ENCODE peak calls at places on chromosomes 13 and 19, in nine cellular contexts. L is CD4-positive, alpha-beta T cell; D is AG09319; V is CD8-positive, alpha-beta T cell; O is fibroblast of pulmonary artery; R is Peyer's patch; A is thoracic aorta; G is bronchial epithelial cell; H is transverse colon. P is an unnamed sample.

GRCh38 chr13:24212254-24212653 is 51.7 kb downstream of the SPATA13 start:
- DNase-seq in L (no peak), D (no peak), V (no peak), O (no peak), R (no peak), A (no peak), G (no peak), H (no peak), P (no peak)

GRCh38 chr19:33394006-33394722 is 20.7 kb downstream of the CEBPG start:
- DNase-seq in L (no peak), D (peak), V (no peak), O (peak), R (peak), A (no peak), G (peak), H (no peak), P (no peak)

GRCh38 chr13:96575423-96576320 is 418.6 kb downstream of the OXGR1 start:
- DNase-seq in L (no peak), D (no peak), V (no peak), O (peak), R (no peak), A (no peak), G (no peak), H (no peak), P (no peak)

GRCh38 chr13:100330662-100331061 is 241.8 kb downstream of the PCCA start:
- DNase-seq in L (no peak), D (no peak), V (no peak), O (peak), R (no peak), A (no peak), G (peak), H (no peak), P (no peak)

GRCh38 chr19:40191836-40192646 is 815 bp downstream of the MAP3K10 start:
- DNase-seq in L (peak), D (no peak), V (peak), O (peak), R (no peak), A (no peak), G (no peak), H (peak), P (peak)

GRCh38 chr13:19772306-19772705 is 10.4 kb downstream of the PSPC1 start:
- DNase-seq in L (no peak), D (peak), V (no peak), O (no peak), R (no peak), A (no peak), G (no peak), H (no peak), P (no peak)

GRCh38 chr19:34838753-34839431 is 65.9 kb upstream of the ZNF599 start:
- DNase-seq in L (no peak), D (no peak), V (no peak), O (peak), R (peak), A (no peak), G (no peak), H (peak), P (no peak)

GRCh38 chr19:44818470-44818856 is 9.6 kb downstream of the BCAM start:
- DNase-seq in L (no peak), D (no peak), V (no peak), O (no peak), R (no peak), A (no peak), G (no peak), H (no peak), P (no peak)

GRCh38 chr13:99251908-99252307 is 6.3 kb downstream of the GPR18 start:
- DNase-seq in L (no peak), D (no peak), V (no peak), O (no peak), R (no peak), A (no peak), G (no peak), H (no peak), P (no peak)

GRCh38 chr13:59488436-59488835 is 675.3 kb downstream of the DIAPH3 start:
- DNase-seq in L (no peak), D (no peak), V (no peak), O (no peak), R (no peak), A (no peak), G (no peak), H (no peak), P (no peak)

GRCh38 chr19:35291916-35292315 is at the start of gene MAG:
- DNase-seq in L (no peak), D (no peak), V (no peak), O (no peak), R (no peak), A (no peak), G (no peak), H (no peak), P (no peak)

GRCh38 chr13:100922599-100922998 is 248.0 kb upstream of the TMTC4 start:
- DNase-seq in L (no peak), D (no peak), V (no peak), O (peak), R (no peak), A (no peak), G (no peak), H (no peak), P (no peak)

GRCh38 chr19:30393046-30393445 is 20.9 kb downstream of the ZNF536 start:
- DNase-seq in L (no peak), D (no peak), V (no peak), O (no peak), R (no peak), A (no peak), G (no peak), H (no peak), P (no peak)

GRCh38 chr13:62696490-62696889 is 1280.8 kb upstream of the PCDH20 start:
- DNase-seq in L (no peak), D (no peak), V (no peak), O (no peak), R (no peak), A (no peak), G (no peak), H (no peak), P (no peak)

GRCh38 chr13:41668130-41668757 is 210.9 kb downstream of the RGCC start:
- DNase-seq in L (no peak), D (peak), V (no peak), O (peak), R (no peak), A (no peak), G (peak), H (peak), P (peak)

GRCh38 chr13:40585911-40586471 is 80.5 kb downstream of the FOXO1 start:
- DNase-seq in L (no peak), D (no peak), V (no peak), O (peak), R (no peak), A (no peak), G (peak), H (no peak), P (no peak)

GRCh38 chr19:10553943-10554381 is 10.3 kb downstream of the ATG4D start:
- DNase-seq in L (peak), D (no peak), V (peak), O (no peak), R (no peak), A (no peak), G (peak), H (peak), P (peak)

GRCh38 chr19:50356691-50357177 is 8.7 kb downstream of the NAPSA start:
- DNase-seq in L (no peak), D (no peak), V (no peak), O (no peak), R (no peak), A (no peak), G (no peak), H (no peak), P (no peak)

GRCh38 chr13:33279898-33280549 is 5.5 kb downstream of the STARD13 start:
- DNase-seq in L (no peak), D (no peak), V (no peak), O (peak), R (no peak), A (no peak), G (peak), H (no peak), P (no peak)

GRCh38 chr19:29658221-29658991 is 6.9 kb upstream of the PLEKHF1 start:
- DNase-seq in L (no peak), D (no peak), V (no peak), O (no peak), R (no peak), A (no peak), G (no peak), H (no peak), P (no peak)

GRCh38 chr13:28819046-28819747 is 942 bp upstream of the MTUS2 start:
- DNase-seq in L (no peak), D (no peak), V (no peak), O (peak), R (no peak), A (no peak), G (peak), H (no peak), P (no peak)

GRCh38 chr13:113407531-113408393 is 43.8 kb upstream of the GRTP1 start:
- DNase-seq in L (no peak), D (no peak), V (no peak), O (no peak), R (peak), A (no peak), G (no peak), H (no peak), P (no peak)

GRCh38 chr13:94387047-94387446 is 92.4 kb downstream of the DCT start:
- DNase-seq in L (no peak), D (no peak), V (no peak), O (no peak), R (no peak), A (no peak), G (no peak), H (no peak), P (no peak)

GRCh38 chr13:114050536-114051450 is 76.9 kb upstream of the C13orf46 start:
- DNase-seq in L (no peak), D (no peak), V (no peak), O (no peak), R (no peak), A (no peak), G (no peak), H (no peak), P (no peak)

GRCh38 chr19:48444129-48444932 is 1.5 kb upstream of the GRWD1 start:
- DNase-seq in L (no peak), D (no peak), V (no peak), O (no peak), R (no peak), A (no peak), G (no peak), H (no peak), P (peak)

GRCh38 chr13:27979001-27979643 is 9.4 kb downstream of the URAD start:
- DNase-seq in L (no peak), D (no peak), V (no peak), O (no peak), R (no peak), A (no peak), G (no peak), H (peak), P (no peak)

GRCh38 chr13:111970501-111971155 is 96.3 kb upstream of the SOX1 start:
- DNase-seq in L (no peak), D (no peak), V (no peak), O (no peak), R (no peak), A (no peak), G (no peak), H (no peak), P (no peak)

GRCh38 chr19:14433454-14434156 is 499 bp downstream of the PKN1 start:
- DNase-seq in L (peak), D (no peak), V (peak), O (no peak), R (peak), A (no peak), G (no peak), H (peak), P (no peak)

GRCh38 chr13:75881109-75881775 is 245.1 kb downstream of the LMO7 start:
- DNase-seq in L (no peak), D (peak), V (no peak), O (no peak), R (no peak), A (no peak), G (no peak), H (no peak), P (no peak)

GRCh38 chr13:42047561-42048322 is 706 bp upstream of the DGKH start:
- DNase-seq in L (no peak), D (no peak), V (no peak), O (peak), R (peak), A (no peak), G (peak), H (peak), P (peak)

GRCh38 chr13:33349314-33349995 is 63.9 kb upstream of the STARD13 start:
- DNase-seq in L (no peak), D (no peak), V (no peak), O (no peak), R (no peak), A (no peak), G (no peak), H (peak), P (no peak)

GRCh38 chr19:31613683-31614219 is 264.5 kb upstream of the TSHZ3 start:
- DNase-seq in L (no peak), D (no peak), V (no peak), O (no peak), R (no peak), A (no peak), G (no peak), H (no peak), P (no peak)

GRCh38 chr19:4624301-4624700 is 15.0 kb upstream of the TNFAIP8L1 start:
- DNase-seq in L (no peak), D (no peak), V (no peak), O (no peak), R (no peak), A (no peak), G (no peak), H (no peak), P (no peak)

GRCh38 chr13:92842145-92842544 is 384.5 kb upstream of the GPC6 start:
- DNase-seq in L (no peak), D (peak), V (no peak), O (peak), R (no peak), A (no peak), G (peak), H (no peak), P (no peak)

GRCh38 chr19:8065489-8066261 is 13.1 kb downstream of the CCL25 start:
- DNase-seq in L (no peak), D (no peak), V (no peak), O (no peak), R (no peak), A (no peak), G (no peak), H (no peak), P (no peak)

GRCh38 chr19:3671680-3672574 is 28.3 kb downstream of the PIP5K1C start:
- DNase-seq in L (no peak), D (no peak), V (no peak), O (peak), R (no peak), A (no peak), G (no peak), H (no peak), P (peak)

GRCh38 chr19:11902228-11902627 is 14.6 kb downstream of the ZNF69 start:
- DNase-seq in L (no peak), D (no peak), V (no peak), O (no peak), R (no peak), A (no peak), G (no peak), H (no peak), P (no peak)
- TF ChIP-seq CTCF in L (no peak), D (no peak), V (no peak), O (no peak), R (no peak), A (no peak), G (no peak), H (no peak), P (no peak)

GRCh38 chr13:54536112-54536511 is 1507.5 kb downstream of the OLFM4 start:
- DNase-seq in L (no peak), D (no peak), V (no peak), O (no peak), R (no peak), A (no peak), G (peak), H (no peak), P (no peak)
- TF ChIP-seq CTCF in L (no peak), D (no peak), V (no peak), O (no peak), R (peak), A (no peak), G (no peak), H (no peak), P (no peak)

DNA sequence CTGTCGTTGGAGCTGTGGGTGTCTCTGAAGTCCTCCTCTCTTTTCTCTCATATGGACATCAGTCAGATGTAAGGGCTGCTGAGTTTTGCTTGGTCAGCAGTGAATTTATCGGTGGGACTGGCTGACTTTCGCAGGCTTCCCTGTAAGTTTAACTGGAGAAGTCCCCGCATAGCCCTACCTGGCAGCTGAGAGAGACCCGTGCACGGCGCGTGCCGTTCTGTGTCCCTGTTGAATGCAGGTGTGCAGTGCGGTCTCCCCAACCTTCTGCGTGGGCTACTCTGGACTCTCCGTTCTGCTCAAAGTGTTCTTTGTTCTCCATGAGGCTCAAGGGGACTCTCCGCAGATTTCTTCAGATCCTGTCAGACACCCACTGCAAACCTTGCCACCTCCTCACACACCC is 252.9 kb downstream of the COL4A1 start:
- DNase-seq in L (no peak), D (no peak), V (no peak), O (no peak), R (no peak), A (no peak), G (no peak), H (no peak), P (no peak)
- TF ChIP-seq CTCF in L (no peak), D (no peak), V (no peak), O (no peak), R (no peak), A (no peak), G (no peak), H (no peak), P (no peak)

DNA sequence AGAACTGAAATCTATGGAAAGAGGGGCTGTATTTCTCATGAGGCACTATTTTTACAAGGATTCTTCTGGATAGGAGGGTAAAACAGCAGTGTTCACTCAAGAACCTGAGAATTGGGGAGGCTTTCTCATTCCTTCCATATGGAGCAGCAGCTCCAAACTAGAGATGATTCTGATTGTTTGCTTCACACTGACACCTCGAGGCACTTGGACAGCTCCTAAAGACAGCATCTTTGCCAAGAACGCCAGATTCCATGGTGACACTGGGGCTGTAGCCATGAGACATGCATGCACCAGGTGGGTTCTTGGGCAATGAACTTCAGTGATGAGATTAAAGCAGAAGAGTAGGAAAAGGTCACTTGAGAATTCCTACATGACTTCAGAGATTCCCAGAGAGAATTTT is 361.5 kb upstream of the HTR2A start:
- DNase-seq in L (no peak), D (no peak), V (no peak), O (no peak), R (no peak), A (no peak), G (no peak), H (no peak), P (no peak)
- TF ChIP-seq CTCF in L (no peak), D (no peak), V (no peak), O (no peak), R (no peak), A (no peak), G (no peak), H (no peak), P (no peak)

GRCh38 chr13:102399791-102400618 is 1.8 kb downstream of the FGF14 start:
- DNase-seq in L (no peak), D (no peak), V (no peak), O (no peak), R (peak), A (no peak), G (no peak), H (peak), P (peak)
- TF ChIP-seq CTCF in L (no peak), D (peak), V (peak), O (no peak), R (no peak), A (no peak), G (peak), H (no peak), P (peak)

GRCh38 chr19:18860725-18861124 is 29.0 kb downstream of the UPF1 start:
- DNase-seq in L (no peak), D (no peak), V (no peak), O (no peak), R (no peak), A (no peak), G (no peak), H (no peak), P (no peak)

GRCh38 chr19:18861235-18861634 is 29.5 kb downstream of the UPF1 start:
- DNase-seq in L (no peak), D (no peak), V (no peak), O (no peak), R (no peak), A (no peak), G (no peak), H (no peak), P (no peak)

GRCh38 chr19:18858906-18859646 is 27.3 kb downstream of the UPF1 start:
- DNase-seq in L (no peak), D (no peak), V (no peak), O (no peak), R (no peak), A (no peak), G (no peak), H (no peak), P (no peak)

GRCh38 chr19:18859676-18860301 is 28.0 kb downstream of the UPF1 start:
- DNase-seq in L (no peak), D (no peak), V (no peak), O (peak), R (no peak), A (no peak), G (no peak), H (no peak), P (no peak)

GRCh38 chr19:18860302-18860700 is 28.5 kb downstream of the UPF1 start:
- DNase-seq in L (no peak), D (no peak), V (no peak), O (no peak), R (no peak), A (no peak), G (no peak), H (no peak), P (no peak)
- TF ChIP-seq CTCF in L (no peak), D (no peak), V (no peak), O (no peak), R (no peak), A (no peak), G (no peak), H (no peak), P (no peak)